ENCODE peak calls at places on chromosomes 3 and 15, in seven cellular contexts. One of them, this sample, is unnamed.

GRCh38 chr3:127836004-127836882 is 13.9 kb upstream of the MGLL start:
- DNase-seq in stimulated activated CD4-positive, alpha-beta T cell treated with anti-CD3 and anti-CD28 coated beads, Interleukin-2, amount 100 ng/mL, for 48 hours: no peak
- DNase-seq in iris pigment epithelial cell: no peak
- DNase-seq in central memory CD8-positive, alpha-beta T cell: no peak
- DNase-seq in Right ventricle myocardium superior: no peak
- DNase-seq in cardiac fibroblast: no peak
- DNase-seq in left colon: no peak
- DNase-seq in this sample: no peak

GRCh38 chr3:41248525-41248924 is 49.2 kb downstream of the CTNNB1 start:
- DNase-seq in Right ventricle myocardium superior: no peak
- DNase-seq in central memory CD8-positive, alpha-beta T cell: no peak
- DNase-seq in iris pigment epithelial cell: no peak
- DNase-seq in cardiac fibroblast: no peak
- DNase-seq in stimulated activated CD4-positive, alpha-beta T cell treated with anti-CD3 and anti-CD28 coated beads, Interleukin-2, amount 100 ng/mL, for 48 hours: no peak
- DNase-seq in left colon: no peak
- DNase-seq in this sample: no peak

GRCh38 chr3:132654190-132654589 is 5.4 kb downstream of the ACAD11 start:
- DNase-seq in stimulated activated CD4-positive, alpha-beta T cell treated with anti-CD3 and anti-CD28 coated beads, Interleukin-2, amount 100 ng/mL, for 48 hours: no peak
- DNase-seq in Right ventricle myocardium superior: no peak
- DNase-seq in iris pigment epithelial cell: no peak
- DNase-seq in cardiac fibroblast: no peak
- DNase-seq in central memory CD8-positive, alpha-beta T cell: no peak
- DNase-seq in left colon: no peak
- DNase-seq in this sample: no peak

GRCh38 chr3:45507820-45508317 is 86.7 kb upstream of the LIMD1 start:
- DNase-seq in central memory CD8-positive, alpha-beta T cell: no peak
- DNase-seq in left colon: no peak
- DNase-seq in iris pigment epithelial cell: peak
- DNase-seq in cardiac fibroblast: peak
- DNase-seq in stimulated activated CD4-positive, alpha-beta T cell treated with anti-CD3 and anti-CD28 coated beads, Interleukin-2, amount 100 ng/mL, for 48 hours: no peak
- DNase-seq in Right ventricle myocardium superior: peak
- DNase-seq in this sample: no peak

GRCh38 chr3:159239054-159239453 is 437.2 kb downstream of the MFSD1 start:
- DNase-seq in cardiac fibroblast: no peak
- DNase-seq in Right ventricle myocardium superior: no peak
- DNase-seq in left colon: no peak
- DNase-seq in iris pigment epithelial cell: peak
- DNase-seq in stimulated activated CD4-positive, alpha-beta T cell treated with anti-CD3 and anti-CD28 coated beads, Interleukin-2, amount 100 ng/mL, for 48 hours: no peak
- DNase-seq in central memory CD8-positive, alpha-beta T cell: no peak
- DNase-seq in this sample: no peak

GRCh38 chr3:66199089-66199473 is 21.7 kb upstream of the SLC25A26 start:
- DNase-seq in Right ventricle myocardium superior: no peak
- DNase-seq in stimulated activated CD4-positive, alpha-beta T cell treated with anti-CD3 and anti-CD28 coated beads, Interleukin-2, amount 100 ng/mL, for 48 hours: no peak
- DNase-seq in cardiac fibroblast: no peak
- DNase-seq in left colon: no peak
- DNase-seq in iris pigment epithelial cell: no peak
- DNase-seq in central memory CD8-positive, alpha-beta T cell: no peak
- DNase-seq in this sample: no peak

GRCh38 chr3:170760174-170760526 is 109.8 kb downstream of the RPL22L1 start:
- DNase-seq in stimulated activated CD4-positive, alpha-beta T cell treated with anti-CD3 and anti-CD28 coated beads, Interleukin-2, amount 100 ng/mL, for 48 hours: no peak
- DNase-seq in iris pigment epithelial cell: peak
- DNase-seq in cardiac fibroblast: peak
- DNase-seq in left colon: no peak
- DNase-seq in central memory CD8-positive, alpha-beta T cell: no peak
- DNase-seq in Right ventricle myocardium superior: no peak
- DNase-seq in this sample: no peak

GRCh38 chr15:73856458-73857192 is 16.7 kb upstream of the TBC1D21 start:
- DNase-seq in central memory CD8-positive, alpha-beta T cell: no peak
- DNase-seq in stimulated activated CD4-positive, alpha-beta T cell treated with anti-CD3 and anti-CD28 coated beads, Interleukin-2, amount 100 ng/mL, for 48 hours: no peak
- DNase-seq in iris pigment epithelial cell: no peak
- DNase-seq in left colon: no peak
- DNase-seq in Right ventricle myocardium superior: peak
- DNase-seq in cardiac fibroblast: no peak
- DNase-seq in this sample: no peak

GRCh38 chr15:70778258-70779076 is 15.1 kb upstream of the UACA start:
- DNase-seq in central memory CD8-positive, alpha-beta T cell: no peak
- DNase-seq in Right ventricle myocardium superior: no peak
- DNase-seq in stimulated activated CD4-positive, alpha-beta T cell treated with anti-CD3 and anti-CD28 coated beads, Interleukin-2, amount 100 ng/mL, for 48 hours: no peak
- DNase-seq in left colon: no peak
- DNase-seq in cardiac fibroblast: peak
- DNase-seq in iris pigment epithelial cell: peak
- DNase-seq in this sample: peak

GRCh38 chr3:197124713-197125112 is 95.1 kb upstream of the MELTF start:
- DNase-seq in Right ventricle myocardium superior: no peak
- DNase-seq in left colon: no peak
- DNase-seq in stimulated activated CD4-positive, alpha-beta T cell treated with anti-CD3 and anti-CD28 coated beads, Interleukin-2, amount 100 ng/mL, for 48 hours: no peak
- DNase-seq in iris pigment epithelial cell: peak
- DNase-seq in cardiac fibroblast: no peak
- DNase-seq in central memory CD8-positive, alpha-beta T cell: no peak
- DNase-seq in this sample: no peak

GRCh38 chr3:159458982-159459381 is 529.7 kb upstream of the IL12A start:
- DNase-seq in stimulated activated CD4-positive, alpha-beta T cell treated with anti-CD3 and anti-CD28 coated beads, Interleukin-2, amount 100 ng/mL, for 48 hours: no peak
- DNase-seq in central memory CD8-positive, alpha-beta T cell: no peak
- DNase-seq in iris pigment epithelial cell: no peak
- DNase-seq in left colon: no peak
- DNase-seq in Right ventricle myocardium superior: no peak
- DNase-seq in cardiac fibroblast: no peak
- DNase-seq in this sample: no peak

GRCh38 chr15:47719730-47720129 is 2.4 kb downstream of the SEMA6D start:
- DNase-seq in left colon: no peak
- DNase-seq in iris pigment epithelial cell: no peak
- DNase-seq in Right ventricle myocardium superior: no peak
- DNase-seq in central memory CD8-positive, alpha-beta T cell: no peak
- DNase-seq in stimulated activated CD4-positive, alpha-beta T cell treated with anti-CD3 and anti-CD28 coated beads, Interleukin-2, amount 100 ng/mL, for 48 hours: no peak
- DNase-seq in cardiac fibroblast: no peak
- DNase-seq in this sample: no peak

GRCh38 chr3:105938101-105938500 is 69.3 kb upstream of the CBLB start:
- DNase-seq in iris pigment epithelial cell: peak
- DNase-seq in Right ventricle myocardium superior: no peak
- DNase-seq in stimulated activated CD4-positive, alpha-beta T cell treated with anti-CD3 and anti-CD28 coated beads, Interleukin-2, amount 100 ng/mL, for 48 hours: no peak
- DNase-seq in left colon: no peak
- DNase-seq in central memory CD8-positive, alpha-beta T cell: no peak
- DNase-seq in cardiac fibroblast: peak
- DNase-seq in this sample: no peak

GRCh38 chr15:93209690-93210425 is 120.8 kb upstream of the RGMA start:
- DNase-seq in iris pigment epithelial cell: no peak
- DNase-seq in central memory CD8-positive, alpha-beta T cell: no peak
- DNase-seq in cardiac fibroblast: no peak
- DNase-seq in stimulated activated CD4-positive, alpha-beta T cell treated with anti-CD3 and anti-CD28 coated beads, Interleukin-2, amount 100 ng/mL, for 48 hours: no peak
- DNase-seq in left colon: no peak
- DNase-seq in Right ventricle myocardium superior: no peak
- DNase-seq in this sample: no peak

GRCh38 chr15:98824595-98824994 is 176.3 kb downstream of the IGF1R start:
- DNase-seq in stimulated activated CD4-positive, alpha-beta T cell treated with anti-CD3 and anti-CD28 coated beads, Interleukin-2, amount 100 ng/mL, for 48 hours: no peak
- DNase-seq in left colon: no peak
- DNase-seq in cardiac fibroblast: no peak
- DNase-seq in central memory CD8-positive, alpha-beta T cell: no peak
- DNase-seq in Right ventricle myocardium superior: no peak
- DNase-seq in iris pigment epithelial cell: no peak
- DNase-seq in this sample: no peak

GRCh38 chr3:95280711-95281352 is 1218.0 kb downstream of the NSUN3 start:
- DNase-seq in cardiac fibroblast: no peak
- DNase-seq in central memory CD8-positive, alpha-beta T cell: no peak
- DNase-seq in left colon: no peak
- DNase-seq in Right ventricle myocardium superior: no peak
- DNase-seq in iris pigment epithelial cell: no peak
- DNase-seq in stimulated activated CD4-positive, alpha-beta T cell treated with anti-CD3 and anti-CD28 coated beads, Interleukin-2, amount 100 ng/mL, for 48 hours: no peak
- DNase-seq in this sample: no peak

GRCh38 chr3:62445267-62445666 is 71.9 kb upstream of the FEZF2 start:
- DNase-seq in cardiac fibroblast: peak
- DNase-seq in left colon: no peak
- DNase-seq in central memory CD8-positive, alpha-beta T cell: no peak
- DNase-seq in stimulated activated CD4-positive, alpha-beta T cell treated with anti-CD3 and anti-CD28 coated beads, Interleukin-2, amount 100 ng/mL, for 48 hours: no peak
- DNase-seq in iris pigment epithelial cell: peak
- DNase-seq in Right ventricle myocardium superior: no peak
- DNase-seq in this sample: no peak

GRCh38 chr15:98144388-98144787 is 183.9 kb downstream of the ARRDC4 start:
- DNase-seq in left colon: no peak
- DNase-seq in Right ventricle myocardium superior: no peak
- DNase-seq in central memory CD8-positive, alpha-beta T cell: no peak
- DNase-seq in cardiac fibroblast: no peak
- DNase-seq in stimulated activated CD4-positive, alpha-beta T cell treated with anti-CD3 and anti-CD28 coated beads, Interleukin-2, amount 100 ng/mL, for 48 hours: no peak
- DNase-seq in iris pigment epithelial cell: no peak
- DNase-seq in this sample: no peak

GRCh38 chr15:49826640-49827281 is 205.9 kb downstream of the DTWD1 start:
- DNase-seq in iris pigment epithelial cell: no peak
- DNase-seq in Right ventricle myocardium superior: no peak
- DNase-seq in left colon: no peak
- DNase-seq in central memory CD8-positive, alpha-beta T cell: no peak
- DNase-seq in cardiac fibroblast: no peak
- DNase-seq in stimulated activated CD4-positive, alpha-beta T cell treated with anti-CD3 and anti-CD28 coated beads, Interleukin-2, amount 100 ng/mL, for 48 hours: no peak
- DNase-seq in this sample: no peak

GRCh38 chr3:50371133-50371670 is 11.9 kb upstream of the TMEM115 start:
- DNase-seq in cardiac fibroblast: peak
- DNase-seq in stimulated activated CD4-positive, alpha-beta T cell treated with anti-CD3 and anti-CD28 coated beads, Interleukin-2, amount 100 ng/mL, for 48 hours: no peak
- DNase-seq in central memory CD8-positive, alpha-beta T cell: no peak
- DNase-seq in left colon: no peak
- DNase-seq in iris pigment epithelial cell: no peak
- DNase-seq in Right ventricle myocardium superior: no peak
- DNase-seq in this sample: no peak

GRCh38 chr3:8443829-8444791 is 57.5 kb upstream of the LMCD1 start:
- DNase-seq in left colon: peak
- DNase-seq in cardiac fibroblast: peak
- DNase-seq in stimulated activated CD4-positive, alpha-beta T cell treated with anti-CD3 and anti-CD28 coated beads, Interleukin-2, amount 100 ng/mL, for 48 hours: no peak
- DNase-seq in Right ventricle myocardium superior: peak
- DNase-seq in iris pigment epithelial cell: peak
- DNase-seq in central memory CD8-positive, alpha-beta T cell: no peak
- DNase-seq in this sample: peak

GRCh38 chr3:46359748-46360509 is 6.0 kb downstream of the CCR2 start:
- DNase-seq in cardiac fibroblast: no peak
- DNase-seq in central memory CD8-positive, alpha-beta T cell: no peak
- DNase-seq in Right ventricle myocardium superior: no peak
- DNase-seq in left colon: no peak
- DNase-seq in iris pigment epithelial cell: no peak
- DNase-seq in stimulated activated CD4-positive, alpha-beta T cell treated with anti-CD3 and anti-CD28 coated beads, Interleukin-2, amount 100 ng/mL, for 48 hours: no peak
- DNase-seq in this sample: no peak

GRCh38 chr15:50256188-50257041 is 9.1 kb downstream of the HDC start:
- DNase-seq in central memory CD8-positive, alpha-beta T cell: no peak
- DNase-seq in cardiac fibroblast: peak
- DNase-seq in left colon: no peak
- DNase-seq in iris pigment epithelial cell: peak
- DNase-seq in stimulated activated CD4-positive, alpha-beta T cell treated with anti-CD3 and anti-CD28 coated beads, Interleukin-2, amount 100 ng/mL, for 48 hours: no peak
- DNase-seq in Right ventricle myocardium superior: no peak
- DNase-seq in this sample: no peak

GRCh38 chr3:152282813-152283212 is 14.1 kb downstream of the MBNL1 start:
- DNase-seq in cardiac fibroblast: no peak
- DNase-seq in central memory CD8-positive, alpha-beta T cell: no peak
- DNase-seq in left colon: no peak
- DNase-seq in iris pigment epithelial cell: no peak
- DNase-seq in Right ventricle myocardium superior: no peak
- DNase-seq in stimulated activated CD4-positive, alpha-beta T cell treated with anti-CD3 and anti-CD28 coated beads, Interleukin-2, amount 100 ng/mL, for 48 hours: no peak
- DNase-seq in this sample: no peak

GRCh38 chr15:72787521-72787920 is 4.0 kb upstream of the ADPGK start:
- DNase-seq in cardiac fibroblast: no peak
- DNase-seq in stimulated activated CD4-positive, alpha-beta T cell treated with anti-CD3 and anti-CD28 coated beads, Interleukin-2, amount 100 ng/mL, for 48 hours: no peak
- DNase-seq in left colon: no peak
- DNase-seq in central memory CD8-positive, alpha-beta T cell: no peak
- DNase-seq in iris pigment epithelial cell: no peak
- DNase-seq in Right ventricle myocardium superior: no peak
- DNase-seq in this sample: no peak

GRCh38 chr3:159764211-159765024 is 224.2 kb upstream of the IL12A start:
- DNase-seq in central memory CD8-positive, alpha-beta T cell: no peak
- DNase-seq in left colon: peak
- DNase-seq in iris pigment epithelial cell: peak
- DNase-seq in cardiac fibroblast: peak
- DNase-seq in stimulated activated CD4-positive, alpha-beta T cell treated with anti-CD3 and anti-CD28 coated beads, Interleukin-2, amount 100 ng/mL, for 48 hours: no peak
- DNase-seq in Right ventricle myocardium superior: peak
- DNase-seq in this sample: peak

GRCh38 chr3:157417247-157417646 is 19.4 kb upstream of the PTX3 start:
- DNase-seq in Right ventricle myocardium superior: no peak
- DNase-seq in cardiac fibroblast: peak
- DNase-seq in iris pigment epithelial cell: no peak
- DNase-seq in stimulated activated CD4-positive, alpha-beta T cell treated with anti-CD3 and anti-CD28 coated beads, Interleukin-2, amount 100 ng/mL, for 48 hours: no peak
- DNase-seq in central memory CD8-positive, alpha-beta T cell: no peak
- DNase-seq in left colon: no peak
- DNase-seq in this sample: no peak

GRCh38 chr15:45448066-45448510 is 69.7 kb upstream of the GATM start:
- DNase-seq in stimulated activated CD4-positive, alpha-beta T cell treated with anti-CD3 and anti-CD28 coated beads, Interleukin-2, amount 100 ng/mL, for 48 hours: no peak
- DNase-seq in central memory CD8-positive, alpha-beta T cell: no peak
- DNase-seq in iris pigment epithelial cell: peak
- DNase-seq in left colon: no peak
- DNase-seq in cardiac fibroblast: no peak
- DNase-seq in Right ventricle myocardium superior: no peak
- DNase-seq in this sample: no peak

GRCh38 chr3:99128740-99129505 is 227.4 kb upstream of the DCBLD2 start:
- DNase-seq in iris pigment epithelial cell: peak
- DNase-seq in central memory CD8-positive, alpha-beta T cell: no peak
- DNase-seq in left colon: no peak
- DNase-seq in cardiac fibroblast: peak
- DNase-seq in Right ventricle myocardium superior: no peak
- DNase-seq in stimulated activated CD4-positive, alpha-beta T cell treated with anti-CD3 and anti-CD28 coated beads, Interleukin-2, amount 100 ng/mL, for 48 hours: no peak
- DNase-seq in this sample: no peak

GRCh38 chr3:71486831-71487230 is 96.7 kb downstream of the FOXP1 start:
- DNase-seq in left colon: no peak
- DNase-seq in cardiac fibroblast: no peak
- DNase-seq in Right ventricle myocardium superior: no peak
- DNase-seq in iris pigment epithelial cell: no peak
- DNase-seq in stimulated activated CD4-positive, alpha-beta T cell treated with anti-CD3 and anti-CD28 coated beads, Interleukin-2, amount 100 ng/mL, for 48 hours: no peak
- DNase-seq in central memory CD8-positive, alpha-beta T cell: no peak
- DNase-seq in this sample: no peak

GRCh38 chr3:159252274-159252673 is 450.4 kb downstream of the MFSD1 start:
- DNase-seq in iris pigment epithelial cell: peak
- DNase-seq in stimulated activated CD4-positive, alpha-beta T cell treated with anti-CD3 and anti-CD28 coated beads, Interleukin-2, amount 100 ng/mL, for 48 hours: no peak
- DNase-seq in central memory CD8-positive, alpha-beta T cell: no peak
- DNase-seq in left colon: no peak
- DNase-seq in cardiac fibroblast: no peak
- DNase-seq in Right ventricle myocardium superior: no peak
- DNase-seq in this sample: no peak

This sample was measured in Panc1.